ENCODE peak calls at places on chromosomes 6 and 20, in six cellular contexts. E is NCI-H1092, V is small intestine, B is coronary artery, D is globus pallidus, Y is AG08396. F is an unnamed sample.

GRCh38 chr6:148528292-148528691 is 185.7 kb downstream of the SASH1 start:
- DNase-seq in E (no peak), V (no peak), B (no peak), D (peak; percentile 76), Y (no peak), F (no peak)

GRCh38 chr6:169997930-169998218 is 246.5 kb downstream of the ERMARD start:
- DNase-seq in E (no peak), V (no peak), B (no peak), D (no peak), Y (no peak), F (no peak)

GRCh38 chr6:135105710-135106109 is 51.1 kb upstream of the HBS1L start:
- DNase-seq in E (no peak), V (no peak), B (no peak), D (no peak), Y (no peak), F (no peak)

GRCh38 chr20:38932457-38933120 is 6.4 kb downstream of the FAM83D start:
- DNase-seq in E (no peak), V (no peak), B (no peak), D (no peak), Y (peak; percentile 57), F (no peak)

GRCh38 chr6:155197947-155198346 is 65.9 kb upstream of the CLDN20 start:
- DNase-seq in E (no peak), V (no peak), B (no peak), D (no peak), Y (no peak), F (no peak)

GRCh38 chr6:6790891-6791290 is 202.4 kb downstream of the LY86 start:
- DNase-seq in E (no peak), V (peak; percentile 53), B (no peak), D (no peak), Y (no peak), F (no peak)

GRCh38 chr6:42320762-42321161 is 103.1 kb upstream of the MRPS10 start:
- DNase-seq in E (no peak), V (no peak), B (no peak), D (no peak), Y (no peak), F (no peak)

GRCh38 chr20:53774487-53775203 is 181.0 kb upstream of the ZNF217 start:
- DNase-seq in E (no peak), V (no peak), B (no peak), D (no peak), Y (peak; percentile 62), F (no peak)

GRCh38 chr6:144653885-144654505 is 368.9 kb downstream of the UTRN start:
- DNase-seq in E (no peak), V (no peak), B (no peak), D (no peak), Y (no peak), F (no peak)

GRCh38 chr20:23937303-23938117 is 51.1 kb downstream of the GGTLC1 start:
- DNase-seq in E (peak; percentile 30), V (peak; percentile 32), B (no peak), D (peak; percentile 68), Y (peak; percentile 58), F (peak; percentile 48)

GRCh38 chr20:59033093-59033492 is 958 bp upstream of the ATP5F1E start:
- DNase-seq in E (no peak), V (no peak), B (no peak), D (no peak), Y (no peak), F (no peak)

GRCh38 chr6:38095054-38095453 is 275.5 kb downstream of the ZFAND3 start:
- DNase-seq in E (no peak), V (no peak), B (no peak), D (no peak), Y (peak; percentile 43), F (no peak)

GRCh38 chr6:101117397-101118185 is 236.5 kb upstream of the ASCC3 start:
- DNase-seq in E (no peak), V (peak; percentile 19), B (no peak), D (no peak), Y (no peak), F (no peak)

GRCh38 chr20:58883243-58883691 is 30.8 kb downstream of the GNAS start:
- DNase-seq in E (no peak), V (no peak), B (no peak), D (no peak), Y (no peak), F (no peak)

GRCh38 chr6:144297498-144298166 is 12.5 kb downstream of the UTRN start:
- DNase-seq in E (no peak), V (peak; percentile 35), B (no peak), D (no peak), Y (no peak), F (no peak)

GRCh38 chr6:44672838-44673237 is 285.3 kb downstream of the CDC5L start:
- DNase-seq in E (no peak), V (no peak), B (peak; percentile 33), D (no peak), Y (no peak), F (no peak)

GRCh38 chr20:41592516-41593192 is 25.5 kb downstream of the CHD6 start:
- DNase-seq in E (no peak), V (no peak), B (no peak), D (no peak), Y (no peak), F (no peak)

GRCh38 chr6:166736606-166737005 is 109.6 kb upstream of the RPS6KA2 start:
- DNase-seq in E (no peak), V (no peak), B (no peak), D (no peak), Y (peak; percentile 54), F (no peak)

GRCh38 chr6:56902551-56903464 is 52.1 kb upstream of the BEND6 start:
- DNase-seq in E (no peak), V (peak; percentile 22), B (no peak), D (peak; percentile 42), Y (peak; percentile 45), F (no peak)

GRCh38 chr6:108942556-108943492 is 94.6 kb downstream of the ARMC2 start:
- DNase-seq in E (no peak), V (peak; percentile 33), B (no peak), D (no peak), Y (no peak), F (no peak)

GRCh38 chr20:43962518-43962917 is 47.9 kb downstream of the TOX2 start:
- DNase-seq in E (no peak), V (no peak), B (no peak), D (no peak), Y (no peak), F (no peak)

GRCh38 chr6:42365021-42365420 is 86.7 kb downstream of the TRERF1 start:
- DNase-seq in E (no peak), V (no peak), B (no peak), D (no peak), Y (no peak), F (no peak)

GRCh38 chr6:37456816-37457560 is 24.0 kb downstream of the CMTR1 start:
- DNase-seq in E (no peak), V (no peak), B (no peak), D (no peak), Y (peak; percentile 84), F (no peak)